ENCODE peak calls at places on chromosomes 16 and 17, in eight cellular contexts. L is transverse colon, R is A549, D is body of pancreas, E is ovary, K is prostate gland, J is Peyer's patch, V is breast epithelium. T is an unnamed sample.

GRCh38 chr16:22641030-22641671 is 130.5 kb downstream of the NPIPB5 start:
- DNase-seq in K (no peak), E (no peak), V (no peak), D (no peak), L (no peak), R (peak; percentile 17), J (no peak), T (peak; percentile 26)

GRCh38 chr16:1932050-1933028 is 10.7 kb downstream of the MSRB1 start:
- DNase-seq in K (no peak), E (no peak), L (peak; percentile 66), R (peak; percentile 80), V (no peak), D (peak; percentile 85), J (no peak), T (no peak)

GRCh38 chr17:19409509-19409908 is 1.5 kb upstream of the RNF112 start:
- DNase-seq in L (no peak), J (no peak), R (no peak), K (no peak), V (no peak), E (no peak), D (no peak), T (no peak)

GRCh38 chr17:57940653-57941329 is 14.4 kb downstream of the CUEDC1 start:
- DNase-seq in L (no peak), J (no peak), V (peak; percentile 45), K (no peak), E (no peak), D (peak; percentile 38), R (no peak), T (no peak)

GRCh38 chr17:33966410-33967063 is 288.5 kb upstream of the CCL2 start:
- DNase-seq in K (no peak), D (no peak), E (no peak), L (no peak), V (no peak), J (no peak), R (no peak), T (no peak)

GRCh38 chr16:64391009-64391663 is 730.7 kb downstream of the CDH11 start:
- DNase-seq in R (peak; percentile 14), K (no peak), J (no peak), E (no peak), D (no peak), L (no peak), V (no peak), T (no peak)

GRCh38 chr17:76903631-76904030 is 35.4 kb downstream of the MGAT5B start:
- DNase-seq in E (no peak), L (no peak), K (no peak), V (no peak), D (no peak), J (no peak), R (no peak), T (no peak)

GRCh38 chr16:88429387-88430184 is 23.5 kb upstream of the ZFPM1 start:
- DNase-seq in K (no peak), E (no peak), L (no peak), D (no peak), R (no peak), J (no peak), V (no peak), T (no peak)

GRCh38 chr16:3145151-3145550 is 10.3 kb downstream of the ZNF213 start:
- DNase-seq in J (no peak), K (no peak), E (no peak), D (no peak), V (no peak), R (no peak), L (no peak), T (no peak)

GRCh38 chr17:80899402-80900268 is 92.0 kb upstream of the CHMP6 start:
- DNase-seq in V (no peak), K (no peak), D (peak; percentile 54), J (peak; percentile 32), L (peak; percentile 28), R (peak; percentile 60), E (no peak), T (peak; percentile 32)

GRCh38 chr17:76736349-76737081 is 616 bp downstream of the SRSF2 start:
- DNase-seq in R (peak; percentile 62), L (peak; percentile 82), E (peak; percentile 79), K (peak; percentile 66), V (peak; percentile 61), J (peak; percentile 50), D (peak; percentile 82), T (peak; percentile 93)

GRCh38 chr16:67177743-67178699 is 5.7 kb downstream of the MATCAP1 start:
- DNase-seq in R (peak; percentile 76), V (peak; percentile 82), L (peak; percentile 87), J (peak; percentile 46), D (peak; percentile 93), E (peak; percentile 60), K (peak; percentile 85), T (peak; percentile 43)

GRCh38 chr16:59849716-59850115 is 1115.6 kb upstream of the GOT2 start:
- DNase-seq in K (no peak), E (no peak), V (no peak), R (no peak), L (no peak), J (no peak), D (no peak), T (no peak)

GRCh38 chr17:33328129-33328528 is 35.0 kb upstream of the ASIC2 start:
- DNase-seq in J (no peak), E (no peak), R (no peak), K (no peak), V (no peak), L (no peak), D (no peak), T (no peak)

GRCh38 chr17:27590864-27591263 is 40.1 kb upstream of the LGALS9 start:
- DNase-seq in R (no peak), J (no peak), K (no peak), E (no peak), L (no peak), V (no peak), D (no peak), T (no peak)

GRCh38 chr17:31582151-31582907 is 190.9 kb downstream of the RAB11FIP4 start:
- DNase-seq in E (peak; percentile 41), K (no peak), V (peak; percentile 54), J (no peak), L (peak; percentile 52), D (peak; percentile 27), R (no peak), T (no peak)

GRCh38 chr16:24151482-24151939 is 104.6 kb upstream of the CACNG3 start:
- DNase-seq in E (no peak), D (no peak), R (no peak), J (no peak), L (no peak), K (no peak), V (no peak), T (no peak)

GRCh38 chr16:29974291-29975133 is 844 bp downstream of the TAOK2 start:
- DNase-seq in D (no peak), K (no peak), L (peak; percentile 35), E (no peak), V (no peak), R (no peak), J (no peak), T (no peak)

GRCh38 chr17:40945414-40945813 is 8.0 kb upstream of the KRT23 start:
- DNase-seq in R (no peak), E (no peak), D (no peak), K (no peak), J (no peak), V (no peak), L (no peak), T (no peak)

GRCh38 chr17:3647769-3648540 is 11.4 kb downstream of the CTNS start:
- DNase-seq in V (no peak), E (no peak), D (peak; percentile 75), K (peak; percentile 32), L (peak; percentile 67), J (peak; percentile 28), R (peak; percentile 80), T (peak; percentile 53)

GRCh38 chr16:4601317-4602186 is 13.1 kb downstream of the UBALD1 start:
- DNase-seq in R (no peak), L (no peak), E (peak; percentile 68), J (no peak), D (peak; percentile 73), K (peak; percentile 31), V (peak; percentile 64), T (no peak)

GRCh38 chr17:78174870-78175642 is 6.7 kb downstream of the SYNGR2 start:
- DNase-seq in K (no peak), V (peak; percentile 58), L (peak; percentile 62), R (no peak), E (no peak), J (no peak), D (peak; percentile 85), T (no peak)

GRCh38 chr17:48841395-48841831 is 10.6 kb downstream of the CALCOCO2 start:
- DNase-seq in E (peak; percentile 48), V (no peak), R (no peak), D (peak; percentile 7), K (peak; percentile 54), L (no peak), J (peak; percentile 54), T (no peak)
- TF ChIP-seq POLR2A in E (peak; percentile 8), V (no peak), R (no peak), D (no peak), K (no peak), L (no peak), J (no peak), T (no peak)

DNA sequence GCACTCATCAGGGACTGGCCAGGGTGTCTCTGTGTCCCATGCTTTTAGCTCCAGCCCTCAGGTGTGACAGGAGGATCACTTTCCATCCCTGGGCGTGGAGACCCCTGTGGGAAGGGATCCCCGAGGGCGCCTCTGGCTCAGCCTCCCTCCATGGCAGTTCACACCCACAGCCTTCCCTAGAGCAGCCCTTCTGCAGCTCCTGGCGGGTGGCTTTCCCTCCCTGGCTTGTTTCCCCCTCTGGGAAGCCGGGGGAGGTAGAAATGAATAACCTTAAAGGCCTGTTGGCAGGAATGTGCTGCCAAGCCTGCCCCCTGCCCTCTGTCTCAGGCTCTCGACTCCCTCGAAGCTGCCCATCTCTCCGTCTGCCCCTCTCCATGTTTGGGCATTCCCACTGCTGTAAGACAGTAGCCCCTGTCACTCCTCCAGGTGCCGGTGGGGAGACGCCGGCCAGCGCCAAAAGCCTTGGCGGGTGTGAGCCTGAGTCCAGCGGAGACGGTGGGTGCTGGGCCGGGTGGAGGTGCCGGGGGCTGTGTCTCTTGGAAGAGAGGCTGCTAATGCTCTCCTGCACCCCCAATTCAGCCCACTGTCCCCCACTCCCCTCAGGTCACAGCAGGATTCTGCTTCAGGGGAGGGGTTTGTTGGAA is 2.1 kb upstream of the ATP2A1 start:
- DNase-seq in J (no peak), L (no peak), V (no peak), K (no peak), E (no peak), D (no peak), R (no peak), T (no peak)
- TF ChIP-seq POLR2A in J (no peak), L (no peak), V (no peak), K (no peak), E (no peak), D (no peak), R (no peak), T (no peak)

GRCh38 chr17:75557075-75557851 is 30.3 kb upstream of the MYO15B start:
- DNase-seq in D (peak; percentile 99), J (no peak), E (peak; percentile 31), V (peak; percentile 46), L (peak; percentile 81), R (peak; percentile 94), K (peak; percentile 44), T (no peak)
- TF ChIP-seq POLR2A in D (no peak), J (no peak), E (no peak), V (no peak), L (no peak), R (no peak), K (no peak), T (no peak)

GRCh38 chr16:75429621-75430403 is 3.5 kb downstream of the CFDP1 start:
- DNase-seq in D (no peak), L (no peak), V (no peak), R (no peak), K (no peak), E (no peak), J (no peak), T (no peak)

GRCh38 chr16:75433732-75434413 is 570 bp upstream of the CFDP1 start:
- DNase-seq in K (peak; percentile 84), D (peak; percentile 80), R (peak; percentile 92), J (peak; percentile 66), L (peak; percentile 74), V (peak; percentile 79), E (peak; percentile 82), T (peak; percentile 92)

GRCh38 chr16:75432828-75433731 is at the start of gene CFDP1:
- DNase-seq in J (peak; percentile 93), L (peak; percentile 96), E (peak; percentile 96), K (peak; percentile 96), D (peak; percentile 96), R (peak; percentile 95), V (peak; percentile 95), T (peak; percentile 96)
- TF ChIP-seq POLR2A in J (peak; percentile 74), L (peak; percentile 67), E (peak; percentile 76), K (peak; percentile 80), D (peak; percentile 24), R (peak; percentile 68), V (peak; percentile 61), T (peak; percentile 76)